ENCODE peak calls at places on chromosome 15, in four cellular contexts. One of them, this sample, is unnamed.

GRCh38 chr15:63048986-63049665 is 6.6 kb downstream of the TPM1 start:
- DNase-seq in endothelial cell of umbilical vein: peak; percentile 62
- DNase-seq in IMR-90: peak; percentile 66
- DNase-seq in K562: peak; percentile 57
- DNase-seq in this sample: no peak

GRCh38 chr15:58748040-58748786 is 1.3 kb downstream of the ADAM10 start:
- DNase-seq in endothelial cell of umbilical vein: peak; percentile 43
- DNase-seq in K562: no peak
- DNase-seq in IMR-90: no peak
- DNase-seq in this sample: no peak

GRCh38 chr15:77784361-77785292 is 151.9 kb upstream of the LINGO1 start:
- DNase-seq in IMR-90: no peak
- DNase-seq in K562: peak; percentile 73
- DNase-seq in endothelial cell of umbilical vein: peak; percentile 14
- DNase-seq in this sample: no peak

GRCh38 chr15:33586791-33587697 is 276.3 kb downstream of the RYR3 start:
- DNase-seq in IMR-90: no peak
- DNase-seq in K562: no peak
- DNase-seq in endothelial cell of umbilical vein: no peak
- DNase-seq in this sample: no peak

GRCh38 chr15:78910836-78911235 is 34.0 kb downstream of the CTSH start:
- DNase-seq in K562: no peak
- DNase-seq in endothelial cell of umbilical vein: no peak
- DNase-seq in IMR-90: no peak
- DNase-seq in this sample: no peak

GRCh38 chr15:59205839-59206622 is 612 bp upstream of the LDHAL6B start:
- DNase-seq in K562: no peak
- DNase-seq in endothelial cell of umbilical vein: no peak
- DNase-seq in IMR-90: no peak
- DNase-seq in this sample: no peak

GRCh38 chr15:61051570-61052031 is 177.5 kb downstream of the RORA start:
- DNase-seq in IMR-90: peak; percentile 78
- DNase-seq in endothelial cell of umbilical vein: peak; percentile 70
- DNase-seq in K562: no peak
- DNase-seq in this sample: no peak

GRCh38 chr15:34241376-34242350 is 16.8 kb downstream of the EMC4 start:
- DNase-seq in K562: peak; percentile 41
- DNase-seq in endothelial cell of umbilical vein: peak; percentile 67
- DNase-seq in IMR-90: peak; percentile 51
- DNase-seq in this sample: no peak

GRCh38 chr15:47439870-47440155 is 277.5 kb upstream of the SEMA6D start:
- DNase-seq in endothelial cell of umbilical vein: no peak
- DNase-seq in IMR-90: no peak
- DNase-seq in K562: no peak
- DNase-seq in this sample: no peak

GRCh38 chr15:37837276-37837675 is 97.2 kb upstream of the TMCO5A start:
- DNase-seq in endothelial cell of umbilical vein: no peak
- DNase-seq in K562: no peak
- DNase-seq in IMR-90: peak; percentile 49
- DNase-seq in this sample: no peak

GRCh38 chr15:40407343-40407990 is 1.9 kb downstream of the IVD start:
- DNase-seq in IMR-90: no peak
- DNase-seq in K562: no peak
- DNase-seq in endothelial cell of umbilical vein: no peak
- DNase-seq in this sample: no peak

GRCh38 chr15:37133619-37134018 is 33.3 kb upstream of the MEIS2 start:
- DNase-seq in IMR-90: peak; percentile 61
- DNase-seq in endothelial cell of umbilical vein: peak; percentile 51
- DNase-seq in K562: no peak
- DNase-seq in this sample: no peak

GRCh38 chr15:67862771-67863441 is 23.1 kb upstream of the RNU6-1 start:
- DNase-seq in endothelial cell of umbilical vein: no peak
- DNase-seq in K562: no peak
- DNase-seq in IMR-90: no peak
- DNase-seq in this sample: no peak

GRCh38 chr15:62209322-62209721 is 44.2 kb upstream of the C2CD4B start:
- DNase-seq in endothelial cell of umbilical vein: no peak
- DNase-seq in K562: no peak
- DNase-seq in IMR-90: no peak
- DNase-seq in this sample: no peak

GRCh38 chr15:71080705-71081104 is 34.6 kb upstream of the THSD4 start:
- DNase-seq in IMR-90: peak; percentile 96
- DNase-seq in endothelial cell of umbilical vein: no peak
- DNase-seq in K562: no peak
- DNase-seq in this sample: peak; percentile 70

GRCh38 chr15:46786886-46787285 is 930.4 kb upstream of the SEMA6D start:
- DNase-seq in endothelial cell of umbilical vein: no peak
- DNase-seq in IMR-90: no peak
- DNase-seq in K562: no peak
- DNase-seq in this sample: no peak

GRCh38 chr15:73628976-73629854 is 4.0 kb downstream of the NPTN start:
- DNase-seq in K562: no peak
- DNase-seq in endothelial cell of umbilical vein: no peak
- DNase-seq in IMR-90: no peak
- DNase-seq in this sample: no peak

GRCh38 chr15:83287541-83288027 is 3.1 kb upstream of the BNC1 start:
- DNase-seq in IMR-90: peak; percentile 98
- DNase-seq in K562: no peak
- DNase-seq in endothelial cell of umbilical vein: peak; percentile 81
- DNase-seq in this sample: peak; percentile 96

GRCh38 chr15:60583194-60583593 is 104.3 kb upstream of the ICE2 start:
- DNase-seq in endothelial cell of umbilical vein: no peak
- DNase-seq in K562: no peak
- DNase-seq in IMR-90: no peak
- DNase-seq in this sample: no peak

GRCh38 chr15:55823699-55824098 is 80.7 kb upstream of the PRTG start:
- DNase-seq in endothelial cell of umbilical vein: no peak
- DNase-seq in K562: no peak
- DNase-seq in IMR-90: peak; percentile 23
- DNase-seq in this sample: no peak

DNA sequence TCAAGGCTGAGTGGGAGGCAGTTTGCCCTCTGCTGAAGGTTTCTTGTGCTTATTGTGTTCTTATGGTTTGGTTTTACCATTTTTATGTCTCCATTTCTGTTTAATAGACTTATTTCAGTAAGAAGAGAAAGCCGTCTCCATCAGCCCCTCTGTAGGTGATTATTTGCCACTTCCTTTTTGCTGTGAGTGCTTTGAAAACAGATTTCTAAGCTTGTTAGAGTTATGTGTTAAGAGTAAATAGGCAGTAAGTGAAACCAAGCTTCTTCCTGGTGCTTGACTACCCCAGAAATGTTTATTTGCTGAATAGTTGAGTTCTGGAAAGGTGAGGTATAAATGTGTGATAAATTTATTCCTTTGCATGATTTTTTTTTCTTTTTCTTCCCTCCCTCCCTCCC is 146.9 kb downstream of the PGPEP1L start:
- DNase-seq in endothelial cell of umbilical vein: no peak
- DNase-seq in IMR-90: no peak
- DNase-seq in K562: no peak
- DNase-seq in this sample: no peak
- H3K4me1 ChIP-seq in endothelial cell of umbilical vein: peaks cover 7% of the 10 kb centered on the region
- H3K4me1 ChIP-seq in IMR-90: peaks cover 22% of the 10 kb centered on the region
- H3K4me1 ChIP-seq in K562: peaks cover 6% of the 10 kb centered on the region
- H3K4me1 ChIP-seq in this sample: peaks cover 39% of the 10 kb centered on the region

GRCh38 chr15:96321422-96322391 is 8.8 kb upstream of the NR2F2 start:
- DNase-seq in endothelial cell of umbilical vein: peak; percentile 67
- DNase-seq in IMR-90: peak; percentile 11
- DNase-seq in K562: no peak
- DNase-seq in this sample: no peak
- H3K4me3 ChIP-seq in endothelial cell of umbilical vein: peak overlapping the region; percentile 18
- H3K4me3 ChIP-seq in IMR-90: no peak overlapping the region
- H3K4me3 ChIP-seq in K562: no peak overlapping the region
- H3K4me3 ChIP-seq in this sample: peak overlapping the region; percentile 56

DNA sequence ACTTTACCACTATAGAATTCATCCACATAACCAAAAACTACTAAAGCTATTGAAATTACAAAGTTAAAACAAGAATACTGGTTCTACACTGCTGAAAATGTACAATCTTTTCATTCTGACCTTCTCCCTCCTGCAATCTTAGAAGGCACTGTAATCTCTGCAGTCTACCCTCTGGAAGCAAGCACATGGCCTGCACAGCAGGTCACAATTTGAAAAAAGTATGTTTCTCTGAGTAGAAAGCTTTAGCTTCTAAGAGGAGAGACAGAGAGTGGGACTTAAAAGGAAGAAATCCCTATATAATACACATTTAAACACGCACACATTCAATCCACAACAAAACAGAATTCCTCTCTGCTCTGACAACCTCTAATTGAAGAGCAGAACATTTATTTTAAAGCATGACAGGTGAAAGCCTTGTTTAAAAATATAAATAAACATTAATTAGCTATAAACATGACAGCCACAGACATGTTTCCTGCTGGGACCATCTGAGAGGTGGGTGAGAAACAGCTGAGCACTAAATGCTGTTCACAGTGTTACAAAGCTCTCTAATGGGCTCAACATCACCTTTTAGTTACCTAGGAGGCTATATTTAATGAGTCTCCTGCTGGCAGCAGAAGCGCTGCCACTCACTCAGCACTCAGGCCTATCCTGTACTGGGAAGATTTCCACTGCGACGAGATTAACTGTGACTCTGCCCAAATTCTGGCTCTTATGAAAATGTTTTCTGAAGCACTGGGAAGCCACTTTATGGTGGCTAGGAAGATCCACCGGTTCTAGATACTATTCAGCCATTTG is 447.5 kb downstream of the AGBL1 start:
- DNase-seq in endothelial cell of umbilical vein: no peak
- DNase-seq in K562: no peak
- DNase-seq in IMR-90: no peak
- DNase-seq in this sample: no peak
- H3K9me1 ChIP-seq in endothelial cell of umbilical vein: no peaks in the 10 kb centered on the region
- H3K9me1 ChIP-seq in K562: no peaks in the 10 kb centered on the region
- H3K9me1 ChIP-seq in IMR-90: no peaks in the 10 kb centered on the region
- H3K9me1 ChIP-seq in this sample: no peaks in the 10 kb centered on the region

GRCh38 chr15:31331389-31331788 is 4.8 kb downstream of the KLF13 start:
- DNase-seq in K562: no peak
- DNase-seq in endothelial cell of umbilical vein: no peak
- DNase-seq in IMR-90: no peak
- DNase-seq in this sample: no peak
- H3K4me1 ChIP-seq in K562: peaks cover 7% of the 10 kb centered on the region
- H3K4me1 ChIP-seq in endothelial cell of umbilical vein: peaks cover 3% of the 10 kb centered on the region
- H3K4me1 ChIP-seq in IMR-90: peaks cover 2% of the 10 kb centered on the region
- H3K4me1 ChIP-seq in this sample: peaks cover 25% of the 10 kb centered on the region

GRCh38 chr15:23647421-23648375 is at the start of gene MAGEL2:
- DNase-seq in IMR-90: no peak
- DNase-seq in K562: no peak
- DNase-seq in endothelial cell of umbilical vein: no peak
- DNase-seq in this sample: no peak
- H3K4me3 ChIP-seq in IMR-90: peak within 1 kb of the TSS; percentile 53
- H3K4me3 ChIP-seq in K562: no peak within 1 kb of the TSS
- H3K4me3 ChIP-seq in endothelial cell of umbilical vein: no peak within 1 kb of the TSS
- H3K4me3 ChIP-seq in this sample: no peak within 1 kb of the TSS

GRCh38 chr15:98213346-98213979 is 253.0 kb downstream of the ARRDC4 start:
- DNase-seq in K562: no peak
- DNase-seq in endothelial cell of umbilical vein: no peak
- DNase-seq in IMR-90: no peak
- DNase-seq in this sample: no peak
- H3K9me1 ChIP-seq in K562: no peaks in the 10 kb centered on the region
- H3K9me1 ChIP-seq in endothelial cell of umbilical vein: no peaks in the 10 kb centered on the region
- H3K9me1 ChIP-seq in IMR-90: no peaks in the 10 kb centered on the region
- H3K9me1 ChIP-seq in this sample: no peaks in the 10 kb centered on the region

GRCh38 chr15:81304226-81304625 is 19.7 kb downstream of the STARD5 start:
- DNase-seq in K562: no peak
- DNase-seq in endothelial cell of umbilical vein: no peak
- DNase-seq in IMR-90: peak; percentile 80
- DNase-seq in this sample: no peak
- H3K4me1 ChIP-seq in K562: no peaks in the 10 kb centered on the region
- H3K4me1 ChIP-seq in endothelial cell of umbilical vein: no peaks in the 10 kb centered on the region
- H3K4me1 ChIP-seq in IMR-90: peaks cover 4% of the 10 kb centered on the region
- H3K4me1 ChIP-seq in this sample: peaks cover 15% of the 10 kb centered on the region

GRCh38 chr15:88909956-88910831 is 3.0 kb downstream of the MFGE8 start:
- DNase-seq in K562: no peak
- DNase-seq in IMR-90: no peak
- DNase-seq in endothelial cell of umbilical vein: no peak
- DNase-seq in this sample: no peak

GRCh38 chr15:88907111-88907510 is 6.1 kb downstream of the MFGE8 start:
- DNase-seq in endothelial cell of umbilical vein: no peak
- DNase-seq in IMR-90: no peak
- DNase-seq in K562: no peak
- DNase-seq in this sample: no peak

GRCh38 chr15:88906551-88906950 is 6.6 kb downstream of the MFGE8 start:
- DNase-seq in IMR-90: no peak
- DNase-seq in K562: no peak
- DNase-seq in endothelial cell of umbilical vein: no peak
- DNase-seq in this sample: no peak

GRCh38 chr15:88908123-88908522 is 5.1 kb downstream of the MFGE8 start:
- DNase-seq in IMR-90: no peak
- DNase-seq in K562: no peak
- DNase-seq in endothelial cell of umbilical vein: no peak
- DNase-seq in this sample: no peak

GRCh38 chr15:88908697-88909621 is 4.2 kb downstream of the MFGE8 start:
- DNase-seq in IMR-90: peak; percentile 73
- DNase-seq in endothelial cell of umbilical vein: no peak
- DNase-seq in K562: no peak
- DNase-seq in this sample: no peak
- H3K4me3 ChIP-seq in IMR-90: no peak overlapping the region
- H3K4me3 ChIP-seq in endothelial cell of umbilical vein: no peak overlapping the region
- H3K4me3 ChIP-seq in K562: no peak overlapping the region
- H3K4me3 ChIP-seq in this sample: no peak overlapping the region